ENCODE peak calls at places on chromosomes 4 and X, in four cellular contexts. B is K562, L is GM12878, Y is HepG2. O is an unnamed sample.

GRCh38 chr4:79682801-79683217 is 274.8 kb upstream of the GK2 start:
- DNase-seq in B (no peak), Y (no peak), L (no peak), O (no peak)

GRCh38 chrX:110097920-110098319 is 95.0 kb downstream of the TMEM164 start:
- DNase-seq in L (no peak), Y (no peak), B (no peak), O (no peak)

GRCh38 chrX:155028192-155028591 is 1.5 kb downstream of the FUNDC2 start:
- DNase-seq in Y (no peak), L (no peak), B (no peak), O (no peak)

GRCh38 chr4:145564540-145564939 is 54.6 kb upstream of the MMAA start:
- DNase-seq in L (no peak), B (no peak), Y (no peak), O (no peak)

GRCh38 chr4:150948069-150948468 is 67.0 kb downstream of the LRBA start:
- DNase-seq in B (no peak), Y (no peak), L (no peak), O (no peak)

GRCh38 chr4:9923195-9923812 is 98.0 kb downstream of the SLC2A9 start:
- DNase-seq in B (no peak), Y (no peak), L (no peak), O (no peak)

GRCh38 chr4:16686195-16686594 is 212.2 kb downstream of the LDB2 start:
- DNase-seq in Y (no peak), L (no peak), B (no peak), O (no peak)

GRCh38 chr4:8387615-8388266 is 52.8 kb downstream of the ACOX3 start:
- DNase-seq in L (no peak), B (no peak), Y (no peak), O (no peak)

GRCh38 chrX:103063918-103064434 is at the start of gene BEX1:
- DNase-seq in B (no peak), Y (peak; percentile 35), L (no peak), O (no peak)

GRCh38 chr4:8320386-8320750 is 50.8 kb downstream of the HTRA3 start:
- DNase-seq in B (peak; percentile 24), Y (peak; percentile 18), L (no peak), O (no peak)

GRCh38 chr4:12844111-12844510 is 640.0 kb downstream of the RAB28 start:
- DNase-seq in Y (no peak), B (no peak), L (no peak), O (no peak)

GRCh38 chr4:77308843-77309242 is 151.8 kb downstream of the CCNG2 start:
- DNase-seq in Y (peak; percentile 31), L (no peak), B (peak; percentile 52), O (peak; percentile 53)

GRCh38 chr4:8202108-8202507 is 3.0 kb downstream of the SH3TC1 start:
- DNase-seq in B (no peak), Y (no peak), L (no peak), O (no peak)

GRCh38 chrX:99901091-99901490 is 509.0 kb downstream of the PCDH19 start:
- DNase-seq in B (no peak), L (no peak), Y (no peak), O (no peak)

GRCh38 chrX:48791063-48791820 is 4.9 kb downstream of the GATA1 start:
- DNase-seq in B (no peak), L (no peak), Y (no peak), O (no peak)

DNA sequence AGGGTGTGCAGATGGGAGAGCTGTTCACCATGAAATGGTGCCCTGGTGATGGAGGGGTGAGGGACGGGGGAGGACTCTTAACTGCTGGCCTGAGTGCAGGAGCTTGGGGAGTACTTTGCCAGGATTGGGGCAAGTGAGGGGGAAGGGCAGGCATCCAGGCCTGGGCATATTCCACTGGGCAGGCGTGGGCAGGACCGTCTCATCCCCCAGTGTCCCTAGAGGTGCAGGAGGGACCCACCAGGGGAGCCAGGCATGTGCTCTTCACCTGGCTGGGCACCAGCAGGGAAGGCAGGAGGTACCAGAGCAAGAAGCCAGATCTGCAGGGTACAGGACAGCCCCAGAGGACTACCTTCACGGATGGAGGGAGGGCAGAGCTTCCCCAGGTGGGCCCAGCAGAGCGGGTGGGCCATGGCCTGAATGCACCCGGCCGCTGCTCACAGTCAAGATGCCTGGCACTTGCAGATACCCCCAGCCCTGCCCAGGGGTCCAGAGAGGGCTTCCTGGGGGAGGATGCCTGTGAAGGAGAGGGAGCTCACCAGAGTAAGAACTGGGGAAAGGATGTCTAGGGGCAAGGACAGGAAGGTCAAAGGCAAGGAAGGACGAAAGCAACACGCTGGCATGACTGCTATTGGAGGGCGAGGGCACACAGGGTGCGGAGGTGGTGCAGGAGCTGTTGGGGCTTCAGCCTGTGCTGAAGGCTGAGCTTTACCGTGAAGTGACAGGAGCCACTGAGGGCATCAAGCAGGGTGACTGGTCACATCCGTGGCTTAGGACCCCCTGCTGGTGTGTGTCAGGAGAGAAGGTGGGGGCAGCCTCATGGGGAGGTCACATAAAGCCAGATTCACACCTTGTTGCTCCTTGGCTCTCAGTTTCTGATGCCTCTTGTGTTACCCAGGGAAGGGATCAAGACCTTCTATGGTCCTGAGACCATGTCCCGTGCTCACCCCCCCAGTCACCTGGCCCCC is 68.2 kb upstream of the NKX1-1 start:
- DNase-seq in Y (no peak), B (no peak), L (no peak), O (no peak)
- TF ChIP-seq FOXK2 in Y (no peak), B (no peak), L (no peak), O (no peak)

DNA sequence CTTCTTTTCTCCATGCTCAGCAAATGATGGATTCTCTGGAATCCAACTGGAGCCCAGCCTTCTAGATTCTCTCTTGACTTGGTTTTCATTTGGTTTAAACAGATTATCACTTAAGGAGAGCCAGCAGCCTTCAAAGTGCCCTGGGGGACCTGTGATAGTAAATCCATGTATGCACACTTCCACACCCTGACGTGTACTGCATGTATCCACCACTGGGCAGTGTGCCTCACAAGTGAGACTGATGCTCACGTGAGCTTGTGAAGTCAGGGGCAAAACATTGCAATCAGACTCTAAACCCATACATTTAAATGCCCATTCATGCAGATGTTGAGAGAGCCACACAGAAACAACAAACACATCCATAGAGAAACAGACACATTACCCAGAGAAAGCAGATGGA is 28.0 kb upstream of the SETD7 start:
- DNase-seq in L (no peak), Y (no peak), B (no peak), O (no peak)
- TF ChIP-seq FOXK2 in L (no peak), Y (no peak), B (no peak), O (no peak)

DNA sequence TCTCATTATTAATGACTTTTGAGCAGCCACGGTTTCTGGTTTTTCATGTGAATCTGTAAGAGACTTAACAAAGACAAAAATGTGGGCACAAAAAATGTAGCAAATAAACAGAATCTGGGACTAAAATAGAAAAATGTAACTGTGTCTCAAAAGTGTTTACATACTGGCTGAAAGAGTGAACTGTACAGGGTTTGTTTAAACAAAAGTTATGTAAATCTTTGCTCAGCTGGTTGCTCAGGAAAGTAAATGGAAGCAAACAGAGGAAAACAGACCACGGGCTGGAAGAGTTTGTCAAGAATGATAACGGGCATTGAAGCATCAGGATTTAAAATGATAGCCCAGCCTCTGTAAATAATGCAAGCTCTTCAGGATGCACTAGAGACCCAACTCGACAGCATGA is 921.8 kb upstream of the FTHL17 start:
- DNase-seq in B (no peak), L (no peak), Y (peak; percentile 40), O (no peak)
- TF ChIP-seq FOXK2 in B (no peak), L (no peak), Y (no peak), O (no peak)

GRCh38 chr4:30717208-30718020 is 2.8 kb upstream of the PCDH7 start:
- DNase-seq in Y (no peak), B (no peak), L (no peak), O (peak; percentile 20)
- TF ChIP-seq FOXK2 in Y (no peak), B (no peak), L (no peak), O (no peak)